ENCODE peak calls at places on chromosomes 3 and 15, in nine cellular contexts. One of them, this sample, is unnamed.

GRCh38 chr3:162489853-162490252 is 993.2 kb downstream of the OTOL1 start:
- DNase-seq in A549: no peak
- DNase-seq in ovary: no peak
- DNase-seq in prostate gland: no peak
- DNase-seq in sigmoid colon: no peak
- DNase-seq in adrenal gland: no peak
- DNase-seq in stomach: no peak
- DNase-seq in uterus: no peak
- DNase-seq in lower leg skin: no peak
- DNase-seq in this sample: no peak

GRCh38 chr15:101017935-101018849 is 99.0 kb downstream of the LRRK1 start:
- DNase-seq in ovary: no peak
- DNase-seq in uterus: peak; percentile 8
- DNase-seq in stomach: no peak
- DNase-seq in lower leg skin: peak; percentile 34
- DNase-seq in prostate gland: no peak
- DNase-seq in sigmoid colon: peak; percentile 43
- DNase-seq in adrenal gland: no peak
- DNase-seq in A549: no peak
- DNase-seq in this sample: no peak

GRCh38 chr3:105355355-105356063 is 11.2 kb upstream of the ALCAM start:
- DNase-seq in stomach: no peak
- DNase-seq in lower leg skin: no peak
- DNase-seq in adrenal gland: no peak
- DNase-seq in ovary: no peak
- DNase-seq in A549: no peak
- DNase-seq in prostate gland: no peak
- DNase-seq in sigmoid colon: no peak
- DNase-seq in uterus: no peak
- DNase-seq in this sample: no peak

GRCh38 chr3:74332165-74332564 is 282.3 kb downstream of the CNTN3 start:
- DNase-seq in lower leg skin: no peak
- DNase-seq in A549: no peak
- DNase-seq in uterus: no peak
- DNase-seq in stomach: no peak
- DNase-seq in ovary: no peak
- DNase-seq in sigmoid colon: no peak
- DNase-seq in adrenal gland: no peak
- DNase-seq in prostate gland: no peak
- DNase-seq in this sample: no peak

GRCh38 chr3:37143821-37144220 is 30.6 kb downstream of the LRRFIP2 start:
- DNase-seq in stomach: no peak
- DNase-seq in uterus: no peak
- DNase-seq in lower leg skin: no peak
- DNase-seq in sigmoid colon: no peak
- DNase-seq in ovary: no peak
- DNase-seq in adrenal gland: no peak
- DNase-seq in A549: no peak
- DNase-seq in prostate gland: no peak
- DNase-seq in this sample: no peak

GRCh38 chr3:140031170-140031569 is 96.2 kb downstream of the CLSTN2 start:
- DNase-seq in lower leg skin: no peak
- DNase-seq in stomach: no peak
- DNase-seq in sigmoid colon: no peak
- DNase-seq in ovary: no peak
- DNase-seq in adrenal gland: no peak
- DNase-seq in A549: no peak
- DNase-seq in prostate gland: no peak
- DNase-seq in uterus: no peak
- DNase-seq in this sample: no peak

GRCh38 chr3:18443670-18444596 is 18.8 kb upstream of the SATB1 start:
- DNase-seq in sigmoid colon: peak; percentile 71
- DNase-seq in A549: no peak
- DNase-seq in lower leg skin: peak; percentile 86
- DNase-seq in ovary: peak; percentile 20
- DNase-seq in uterus: no peak
- DNase-seq in adrenal gland: no peak
- DNase-seq in stomach: peak; percentile 33
- DNase-seq in prostate gland: peak; percentile 10
- DNase-seq in this sample: no peak

GRCh38 chr3:72661115-72661457 is 187.2 kb downstream of the SHQ1 start:
- DNase-seq in A549: peak; percentile 77
- DNase-seq in stomach: peak; percentile 86
- DNase-seq in uterus: peak; percentile 46
- DNase-seq in lower leg skin: peak; percentile 89
- DNase-seq in sigmoid colon: peak; percentile 92
- DNase-seq in adrenal gland: peak; percentile 88
- DNase-seq in ovary: no peak
- DNase-seq in prostate gland: peak; percentile 90
- DNase-seq in this sample: peak; percentile 73

GRCh38 chr3:190076601-190077444 is 43.9 kb downstream of the P3H2 start:
- DNase-seq in ovary: peak; percentile 55
- DNase-seq in uterus: peak; percentile 62
- DNase-seq in lower leg skin: no peak
- DNase-seq in adrenal gland: peak; percentile 82
- DNase-seq in stomach: no peak
- DNase-seq in sigmoid colon: no peak
- DNase-seq in prostate gland: peak; percentile 11
- DNase-seq in A549: peak; percentile 61
- DNase-seq in this sample: no peak

GRCh38 chr3:101676765-101677435 is at the start of gene ZBTB11:
- DNase-seq in sigmoid colon: peak; percentile 100
- DNase-seq in lower leg skin: peak; percentile 100
- DNase-seq in ovary: peak; percentile 100
- DNase-seq in uterus: peak; percentile 100
- DNase-seq in prostate gland: peak; percentile 100
- DNase-seq in A549: peak; percentile 97
- DNase-seq in adrenal gland: peak; percentile 100
- DNase-seq in stomach: peak; percentile 100
- DNase-seq in this sample: peak; percentile 100

GRCh38 chr15:68431037-68431791 is 749 bp downstream of the ITGA11 start:
- DNase-seq in prostate gland: no peak
- DNase-seq in lower leg skin: peak; percentile 89
- DNase-seq in adrenal gland: no peak
- DNase-seq in ovary: peak; percentile 55
- DNase-seq in A549: no peak
- DNase-seq in stomach: peak; percentile 17
- DNase-seq in sigmoid colon: no peak
- DNase-seq in uterus: peak; percentile 77
- DNase-seq in this sample: peak; percentile 27
- H3K4me3 ChIP-seq in prostate gland: peak overlapping the region; percentile 20
- H3K4me3 ChIP-seq in lower leg skin: peak overlapping the region; percentile 7
- H3K4me3 ChIP-seq in adrenal gland: peak overlapping the region; percentile 68
- H3K4me3 ChIP-seq in ovary: peak overlapping the region; percentile 51
- H3K4me3 ChIP-seq in A549: peak overlapping the region; percentile 58
- H3K4me3 ChIP-seq in stomach: peak overlapping the region; percentile 58
- H3K4me3 ChIP-seq in sigmoid colon: peak overlapping the region; percentile 44
- H3K4me3 ChIP-seq in uterus: peak overlapping the region; percentile 72
- H3K4me3 ChIP-seq in this sample: peak overlapping the region; percentile 67

DNA sequence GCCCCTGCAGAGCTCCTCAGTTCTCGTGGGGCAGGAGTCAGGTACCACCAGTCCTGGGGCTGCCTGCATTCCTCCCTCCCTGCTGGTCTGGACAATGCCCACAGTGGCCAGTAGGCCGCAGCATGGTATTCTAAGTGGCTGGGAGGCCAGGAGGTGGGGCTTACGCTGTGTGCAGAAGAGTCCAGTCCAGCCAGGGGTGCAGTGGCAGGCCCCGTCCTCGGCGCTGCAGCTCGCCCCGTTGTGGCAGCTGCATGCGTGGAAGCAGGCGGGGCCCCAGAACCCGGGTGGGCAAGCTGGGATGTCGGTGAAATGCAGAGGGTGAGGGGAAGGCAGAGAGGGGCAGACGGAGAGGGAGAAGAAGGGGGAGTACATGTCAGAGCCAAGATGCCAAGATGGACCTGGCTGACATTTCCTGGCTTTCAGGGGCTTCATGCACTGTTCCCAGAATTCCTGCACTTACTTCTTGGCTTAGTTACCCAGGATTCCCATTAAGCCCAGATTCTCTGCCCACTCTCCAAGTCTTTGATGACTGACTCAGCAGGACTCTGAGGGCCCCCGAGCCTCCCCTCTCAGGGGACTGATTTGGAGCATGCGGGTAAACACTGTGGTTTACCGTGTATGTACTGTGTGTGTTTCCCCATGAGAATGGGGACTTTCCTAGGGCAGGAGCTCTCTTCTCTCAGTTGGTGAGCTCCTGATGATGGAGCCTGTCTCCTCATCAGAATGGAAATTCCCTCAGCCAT is 47.5 kb downstream of the RAB11A start:
- DNase-seq in uterus: no peak
- DNase-seq in ovary: peak; percentile 49
- DNase-seq in lower leg skin: peak; percentile 80
- DNase-seq in A549: peak; percentile 82
- DNase-seq in prostate gland: peak; percentile 31
- DNase-seq in stomach: peak; percentile 71
- DNase-seq in sigmoid colon: no peak
- DNase-seq in adrenal gland: peak; percentile 58
- DNase-seq in this sample: peak; percentile 49
- TF ChIP-seq POLR2A in uterus: no peak
- TF ChIP-seq POLR2A in ovary: no peak
- TF ChIP-seq POLR2A in lower leg skin: no peak
- TF ChIP-seq POLR2A in A549: no peak
- TF ChIP-seq POLR2A in prostate gland: no peak
- TF ChIP-seq POLR2A in stomach: no peak
- TF ChIP-seq POLR2A in sigmoid colon: no peak
- TF ChIP-seq POLR2A in adrenal gland: no peak
- TF ChIP-seq POLR2A in this sample: no peak

GRCh38 chr15:38559131-38559530 is 5.5 kb downstream of the RASGRP1 start:
- DNase-seq in lower leg skin: no peak
- DNase-seq in sigmoid colon: no peak
- DNase-seq in prostate gland: no peak
- DNase-seq in stomach: no peak
- DNase-seq in ovary: no peak
- DNase-seq in adrenal gland: no peak
- DNase-seq in uterus: no peak
- DNase-seq in A549: no peak
- DNase-seq in this sample: no peak

GRCh38 chr15:38559908-38560307 is 4.7 kb downstream of the RASGRP1 start:
- DNase-seq in adrenal gland: no peak
- DNase-seq in sigmoid colon: no peak
- DNase-seq in prostate gland: no peak
- DNase-seq in ovary: no peak
- DNase-seq in uterus: no peak
- DNase-seq in lower leg skin: no peak
- DNase-seq in A549: no peak
- DNase-seq in stomach: no peak
- DNase-seq in this sample: no peak

GRCh38 chr15:38560456-38560926 is 4.1 kb downstream of the RASGRP1 start:
- DNase-seq in adrenal gland: no peak
- DNase-seq in A549: no peak
- DNase-seq in lower leg skin: no peak
- DNase-seq in ovary: no peak
- DNase-seq in stomach: no peak
- DNase-seq in prostate gland: no peak
- DNase-seq in sigmoid colon: no peak
- DNase-seq in uterus: no peak
- DNase-seq in this sample: no peak

GRCh38 chr15:38557855-38558713 is 6.5 kb downstream of the RASGRP1 start:
- DNase-seq in lower leg skin: no peak
- DNase-seq in sigmoid colon: no peak
- DNase-seq in ovary: no peak
- DNase-seq in stomach: no peak
- DNase-seq in adrenal gland: no peak
- DNase-seq in uterus: no peak
- DNase-seq in prostate gland: no peak
- DNase-seq in A549: no peak
- DNase-seq in this sample: no peak

DNA sequence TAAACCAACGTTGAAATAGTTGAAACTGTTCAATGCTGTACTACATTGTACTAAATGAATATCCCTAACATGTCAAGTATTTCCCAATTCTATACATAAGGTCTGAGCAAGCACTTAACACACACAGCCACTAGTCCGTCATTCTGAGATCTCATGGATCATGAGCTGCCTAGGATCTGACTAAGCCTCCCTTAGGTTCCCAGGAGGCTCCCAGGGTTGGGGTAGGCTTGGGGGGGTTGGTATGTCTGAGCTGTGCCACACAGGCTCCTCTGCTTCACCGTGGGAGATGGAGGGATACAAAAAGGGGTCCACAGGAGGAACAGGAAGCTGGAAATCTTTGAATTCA is 5.9 kb downstream of the RASGRP1 start:
- DNase-seq in stomach: no peak
- DNase-seq in ovary: no peak
- DNase-seq in adrenal gland: no peak
- DNase-seq in lower leg skin: no peak
- DNase-seq in sigmoid colon: no peak
- DNase-seq in prostate gland: no peak
- DNase-seq in A549: no peak
- DNase-seq in uterus: no peak
- DNase-seq in this sample: no peak
- TF ChIP-seq CTCF in stomach: no peak
- TF ChIP-seq CTCF in ovary: no peak
- TF ChIP-seq CTCF in adrenal gland: no peak
- TF ChIP-seq CTCF in lower leg skin: no peak
- TF ChIP-seq CTCF in sigmoid colon: no peak
- TF ChIP-seq CTCF in prostate gland: no peak
- TF ChIP-seq CTCF in A549: no peak
- TF ChIP-seq CTCF in uterus: no peak
- TF ChIP-seq CTCF in this sample: no peak

GRCh38 chr3:171284308-171285075 is 175.7 kb downstream of the TNIK start:
- DNase-seq in A549: peak; percentile 43
- DNase-seq in sigmoid colon: peak; percentile 79
- DNase-seq in prostate gland: no peak
- DNase-seq in stomach: no peak
- DNase-seq in lower leg skin: no peak
- DNase-seq in ovary: no peak
- DNase-seq in adrenal gland: no peak
- DNase-seq in uterus: peak; percentile 87
- DNase-seq in this sample: peak; percentile 48
- H3K4me3 ChIP-seq in A549: no peak overlapping the region
- H3K4me3 ChIP-seq in sigmoid colon: no peak overlapping the region
- H3K4me3 ChIP-seq in prostate gland: no peak overlapping the region
- H3K4me3 ChIP-seq in stomach: no peak overlapping the region
- H3K4me3 ChIP-seq in lower leg skin: no peak overlapping the region
- H3K4me3 ChIP-seq in ovary: no peak overlapping the region
- H3K4me3 ChIP-seq in adrenal gland: no peak overlapping the region
- H3K4me3 ChIP-seq in uterus: no peak overlapping the region
- H3K4me3 ChIP-seq in this sample: no peak overlapping the region

This sample was measured in heart left ventricle.